ENCODE peak calls at places on chromosomes 12 and 14, in six cellular contexts. P, G, L, H, V and J are unnamed samples.

GRCh38 chr12:75329918-75330826 is at the start of gene CAPS2:
- DNase-seq in L (peak), G (peak), P (peak), H (peak), V (peak), J (peak)

GRCh38 chr12:4909734-4910501 is at the start of gene KCNA1:
- DNase-seq in L (peak), P (no peak), H (peak), G (no peak), V (peak), J (peak)

GRCh38 chr14:45743884-45744283 is 490.9 kb upstream of the MIS18BP1 start:
- DNase-seq in G (no peak), L (no peak), P (no peak), H (no peak), V (no peak), J (no peak)

GRCh38 chr12:25935355-25936144 is 22.9 kb upstream of the RASSF8 start:
- DNase-seq in L (peak), V (no peak), G (no peak), H (no peak), P (no peak), J (no peak)

GRCh38 chr14:80215081-80215480 is 3.8 kb upstream of the DIO2 start:
- DNase-seq in V (no peak), L (no peak), G (no peak), H (no peak), P (no peak), J (no peak)

GRCh38 chr12:129672110-129672509 is 231.7 kb downstream of the TMEM132D start:
- DNase-seq in H (no peak), G (no peak), L (no peak), P (no peak), V (no peak), J (no peak)

GRCh38 chr14:68178282-68178681 is 358.7 kb downstream of the RAD51B start:
- DNase-seq in G (no peak), L (no peak), H (no peak), V (no peak), P (no peak), J (no peak)

GRCh38 chr12:103680591-103681065 is 93.6 kb downstream of the STAB2 start:
- DNase-seq in L (no peak), V (no peak), H (no peak), G (no peak), P (no peak), J (peak)